ENCODE peak calls at places on chromosomes 4 and X, in seven cellular contexts. Q is naive thymus-derived CD8-positive, alpha-beta T cell; A is stimulated activated CD8-positive, alpha-beta memory T cell treated with anti-CD3 and anti-CD28 coated beads, Interleukin-12 subunit alpha, Interleukin-12 subunit beta, amount 100 ng/mL, for 4 hours; J is tibial nerve; B is right lobe of liver; M is GM23248; F is activated CD8-positive, alpha-beta memory T cell treated with anti-CD3 and anti-CD28 coated beads for 48 hours. Z is an unnamed sample.
A peak's percentile ranks its signal among the peaks of the same experiment; 100 is the strongest.

GRCh38 chrX:34978171-34978570 is 35.6 kb downstream of the FAM47B start:
- DNase-seq in B (no peak), A (no peak), Q (no peak), M (no peak), F (no peak), J (no peak), Z (no peak)

GRCh38 chr4:244471-244870 is 60.8 kb downstream of the ZNF732 start:
- DNase-seq in F (no peak), B (no peak), A (no peak), J (peak; percentile 71), Q (peak; percentile 74), M (peak; percentile 43), Z (peak; percentile 73)

GRCh38 chrX:49242545-49243066 is 7.3 kb downstream of the CCDC22 start:
- DNase-seq in J (no peak), F (no peak), M (peak; percentile 8), Q (peak; percentile 4), A (no peak), B (no peak), Z (no peak)

GRCh38 chr4:28555851-28556250 is 1695.2 kb downstream of the STIM2 start:
- DNase-seq in A (no peak), B (no peak), F (no peak), J (no peak), Q (no peak), M (peak; percentile 26), Z (no peak)

GRCh38 chrX:26922278-26922677 is 540.9 kb downstream of the PPP4R3C start:
- DNase-seq in Q (no peak), M (peak; percentile 77), B (no peak), F (no peak), A (no peak), J (no peak), Z (no peak)

GRCh38 chr4:7933631-7934510 is 5.8 kb downstream of the AFAP1 start:
- DNase-seq in M (peak; percentile 43), B (no peak), A (no peak), J (no peak), Q (no peak), F (no peak), Z (no peak)

GRCh38 chr4:187019896-187020295 is 296.2 kb upstream of the FAT1 start:
- DNase-seq in F (no peak), M (no peak), J (no peak), Q (no peak), B (no peak), A (no peak), Z (peak; percentile 58)

GRCh38 chr4:57071340-57071739 is 38.8 kb downstream of the IGFBP7 start:
- DNase-seq in Q (no peak), B (no peak), J (peak; percentile 44), A (no peak), F (no peak), M (peak; percentile 66), Z (no peak)

GRCh38 chr4:185359767-185360446 is 35.8 kb downstream of the LRP2BP start:
- DNase-seq in Q (no peak), M (peak; percentile 8), J (no peak), A (no peak), F (no peak), B (no peak), Z (no peak)

GRCh38 chr4:103306870-103307345 is 108.8 kb upstream of the CENPE start:
- DNase-seq in Q (no peak), J (no peak), A (no peak), M (peak; percentile 8), F (no peak), B (no peak), Z (no peak)